ENCODE peak calls at places on chromosomes 2 and 18, in nine cellular contexts. Z, B, A, G, J, R, E, H and P are unnamed samples.

GRCh38 chr18:58793361-58793760 is 71.3 kb upstream of the ZNF532 start:
- DNase-seq in E (peak; percentile 87), J (no peak), Z (no peak), B (no peak), R (peak; percentile 72), G (peak; percentile 81), H (no peak), A (no peak), P (peak; percentile 99)

GRCh38 chr2:22901471-22901870 is 483.5 kb upstream of the KLHL29 start:
- DNase-seq in E (no peak), R (no peak), G (no peak), Z (no peak), B (no peak), H (no peak), A (no peak), J (no peak), P (no peak)

GRCh38 chr2:128321421-128321775 is 2.7 kb upstream of the HS6ST1 start:
- DNase-seq in H (no peak), R (no peak), Z (no peak), A (no peak), J (no peak), E (no peak), B (no peak), G (no peak), P (no peak)

GRCh38 chr2:147554708-147555107 is 290.1 kb upstream of the ACVR2A start:
- DNase-seq in R (no peak), G (no peak), J (peak; percentile 31), A (no peak), B (no peak), H (no peak), Z (no peak), E (peak; percentile 71), P (no peak)

GRCh38 chr2:232795920-232796319 is 19.6 kb upstream of the KCNJ13 start:
- DNase-seq in J (no peak), R (no peak), B (no peak), Z (no peak), H (no peak), A (no peak), E (no peak), G (peak; percentile 79), P (no peak)

GRCh38 chr2:200604571-200605255 is 18.9 kb downstream of the AOX1 start:
- DNase-seq in H (no peak), B (no peak), E (no peak), G (peak; percentile 44), A (no peak), Z (no peak), J (no peak), R (no peak), P (no peak)

GRCh38 chr18:30150466-30151019 is 892.0 kb downstream of the DSC3 start:
- DNase-seq in Z (no peak), H (no peak), G (no peak), J (no peak), B (no peak), R (no peak), E (no peak), A (no peak), P (no peak)

GRCh38 chr2:98253461-98254073 is 92.7 kb upstream of the CNGA3 start:
- DNase-seq in E (no peak), G (no peak), Z (no peak), B (no peak), R (no peak), A (no peak), J (no peak), H (no peak), P (no peak)

GRCh38 chr2:212359425-212360067 is 179.1 kb downstream of the ERBB4 start:
- DNase-seq in J (no peak), A (peak; percentile 60), G (no peak), E (no peak), H (no peak), Z (no peak), B (no peak), R (no peak), P (no peak)

GRCh38 chr2:13413989-13414388 is 697.3 kb downstream of the TRIB2 start:
- DNase-seq in B (no peak), R (no peak), E (no peak), H (no peak), J (no peak), Z (no peak), A (peak; percentile 52), G (peak; percentile 1), P (no peak)

GRCh38 chr2:162211747-162212146 is 31.5 kb downstream of the FAP start:
- DNase-seq in B (no peak), H (no peak), G (no peak), Z (no peak), J (no peak), E (no peak), A (no peak), R (no peak), P (no peak)

GRCh38 chr2:165793779-165794519 is at the start of gene GALNT3:
- DNase-seq in E (peak; percentile 53), J (no peak), B (no peak), R (no peak), H (peak; percentile 97), G (no peak), Z (peak; percentile 64), A (peak; percentile 91), P (no peak)

GRCh38 chr2:165793161-165793778 is 777 bp downstream of the GALNT3 start:
- DNase-seq in E (no peak), R (no peak), A (peak; percentile 56), H (no peak), B (no peak), G (no peak), J (no peak), Z (peak; percentile 13), P (no peak)

GRCh38 chr2:165794520-165794882 is 454 bp upstream of the GALNT3 start:
- DNase-seq in A (peak; percentile 86), G (peak; percentile 36), H (peak; percentile 78), J (peak; percentile 17), E (peak; percentile 46), R (no peak), B (peak; percentile 53), Z (peak; percentile 6), P (no peak)

GRCh38 chr2:165790461-165790860 is 3.6 kb downstream of the GALNT3 start:
- DNase-seq in B (no peak), E (no peak), Z (no peak), J (no peak), H (no peak), G (no peak), A (no peak), R (no peak), P (no peak)

GRCh38 chr2:165791811-165792454 is 2.1 kb downstream of the GALNT3 start:
- DNase-seq in R (no peak), G (no peak), E (no peak), Z (no peak), B (no peak), H (no peak), A (peak; percentile 57), J (no peak), P (no peak)
- H3K4me3 ChIP-seq in R (no peak overlapping the region), G (no peak overlapping the region), E (no peak overlapping the region), Z (no peak overlapping the region), B (no peak overlapping the region), H (no peak overlapping the region), A (no peak overlapping the region), J (no peak overlapping the region), P (peak overlapping the region; percentile 96)

GRCh38 chr2:136115183-136115751 is 2.7 kb downstream of the CXCR4 start:
- DNase-seq in G (no peak), R (no peak), A (no peak), E (no peak), Z (no peak), H (no peak), J (no peak), B (no peak), P (no peak)

GRCh38 chr2:136112317-136112891 is 5.5 kb downstream of the CXCR4 start:
- DNase-seq in A (no peak), R (no peak), H (no peak), Z (no peak), J (no peak), B (peak; percentile 30), G (no peak), E (no peak), P (no peak)

GRCh38 chr2:136114392-136114791 is 3.6 kb downstream of the CXCR4 start:
- DNase-seq in B (no peak), R (no peak), E (no peak), A (no peak), J (no peak), H (no peak), Z (no peak), G (no peak), P (no peak)

GRCh38 chr2:136113767-136114070 is 4.2 kb downstream of the CXCR4 start:
- DNase-seq in A (no peak), J (no peak), Z (no peak), G (no peak), H (no peak), E (no peak), R (no peak), B (no peak), P (no peak)

GRCh38 chr2:136112949-136113766 is 4.8 kb downstream of the CXCR4 start:
- DNase-seq in R (no peak), E (no peak), G (no peak), J (no peak), H (no peak), A (no peak), Z (no peak), B (no peak), P (no peak)
- H3K27me3 ChIP-seq in R (peaks cover 31% of the 10 kb centered on the region), E (no peaks in the 10 kb centered on the region), G (peaks cover 18% of the 10 kb centered on the region), J (peaks cover 55% of the 10 kb centered on the region), H (peaks cover 27% of the 10 kb centered on the region), A (peaks cover 8% of the 10 kb centered on the region), Z (peaks cover 68% of the 10 kb centered on the region), B (no peaks in the 10 kb centered on the region), P (peaks cover 33% of the 10 kb centered on the region)

GRCh38 chr18:3211236-3211992 is 8.4 kb downstream of the MYOM1 start:
- DNase-seq in A (no peak), G (peak; percentile 51), E (no peak), Z (no peak), J (no peak), R (no peak), B (no peak), H (no peak), P (no peak)
- H3K4me3 ChIP-seq in A (no peak overlapping the region), G (no peak overlapping the region), E (peak overlapping the region; percentile 42), Z (no peak overlapping the region), J (peak overlapping the region; percentile 71), R (no peak overlapping the region), B (no peak overlapping the region), H (no peak overlapping the region), P (no peak overlapping the region)

GRCh38 chr2:77567723-77568122 is 45.5 kb upstream of the LRRTM4 start:
- DNase-seq in H (no peak), G (peak; percentile 1), R (no peak), J (no peak), Z (no peak), B (no peak), E (no peak), A (no peak), P (no peak)

GRCh38 chr2:77566582-77566981 is 44.4 kb upstream of the LRRTM4 start:
- DNase-seq in H (no peak), G (no peak), R (no peak), E (no peak), J (no peak), A (peak; percentile 6), B (no peak), Z (no peak), P (no peak)

GRCh38 chr2:77566131-77566530 is 44.0 kb upstream of the LRRTM4 start:
- DNase-seq in H (no peak), J (no peak), G (no peak), R (no peak), B (no peak), Z (no peak), A (peak; percentile 22), E (no peak), P (no peak)

DNA sequence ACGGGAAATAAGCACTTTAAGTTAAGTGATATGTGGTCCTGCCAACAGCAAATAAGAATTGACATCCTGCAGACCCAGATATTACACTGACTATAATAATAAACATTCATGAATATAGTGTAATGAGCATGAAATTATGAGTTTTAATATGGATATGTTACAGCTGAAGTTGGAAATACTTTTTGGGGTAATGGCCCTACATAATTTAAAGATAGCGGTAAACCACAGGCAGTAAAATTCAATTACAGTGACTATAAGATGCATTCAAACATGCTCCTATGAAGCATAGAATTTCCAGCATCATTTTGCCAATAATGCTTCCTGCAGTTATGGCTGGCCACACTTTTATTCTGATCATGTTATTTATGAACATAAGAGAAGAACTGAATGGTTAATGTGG is 49.4 kb upstream of the LRRTM4 start:
- DNase-seq in B (no peak), J (no peak), R (no peak), A (no peak), G (no peak), E (no peak), H (no peak), Z (no peak), P (no peak)
- H3K27me3 ChIP-seq in B (no peaks in the 10 kb centered on the region), J (no peaks in the 10 kb centered on the region), R (no peaks in the 10 kb centered on the region), A (no peaks in the 10 kb centered on the region), G (no peaks in the 10 kb centered on the region), E (no peaks in the 10 kb centered on the region), H (no peaks in the 10 kb centered on the region), Z (no peaks in the 10 kb centered on the region), P (no peaks in the 10 kb centered on the region)